ENCODE peak calls at places on chromosome 16, in six cellular contexts. P is kidney, W is left ventricle myocardium inferior, D is gastrocnemius medialis, T is pancreas, F is astrocyte of the cerebellum. A is an unnamed sample.

GRCh38 chr16:27195941-27196595 is 7.3 kb upstream of the KDM8 start:
- DNase-seq in D (no peak), T (no peak), P (no peak), F (no peak), W (no peak), A (no peak)

GRCh38 chr16:89194340-89195311 is 5.7 kb downstream of the SLC22A31 start:
- DNase-seq in F (no peak), T (peak; percentile 17), D (no peak), W (no peak), P (peak; percentile 76), A (no peak)

GRCh38 chr16:89619880-89620279 is 6.4 kb downstream of the DPEP1 start:
- DNase-seq in W (no peak), D (no peak), F (no peak), P (peak; percentile 91), T (no peak), A (no peak)

GRCh38 chr16:20409398-20410152 is at the start of gene ACSM5:
- DNase-seq in P (peak; percentile 82), D (peak; percentile 65), T (peak; percentile 45), F (no peak), W (peak; percentile 56), A (no peak)

GRCh38 chr16:54655171-54655590 is 275.5 kb upstream of the IRX5 start:
- DNase-seq in W (peak; percentile 29), F (peak; percentile 43), P (no peak), D (no peak), T (no peak), A (no peak)

GRCh38 chr16:2025878-2026460 is 733 bp upstream of the NHERF2 start:
- DNase-seq in T (no peak), D (no peak), F (no peak), P (peak; percentile 73), W (no peak), A (no peak)

GRCh38 chr16:3058173-3059030 is 7.0 kb upstream of the IL32 start:
- DNase-seq in P (peak; percentile 88), W (peak; percentile 44), D (no peak), F (no peak), T (peak; percentile 67), A (no peak)

GRCh38 chr16:17392857-17393421 is 77.8 kb downstream of the XYLT1 start:
- DNase-seq in F (no peak), T (no peak), P (no peak), D (no peak), W (no peak), A (no peak)

GRCh38 chr16:89270666-89271345 is 53.3 kb downstream of the ZNF778 start:
- DNase-seq in W (no peak), D (no peak), F (no peak), P (peak; percentile 53), T (no peak), A (no peak)

GRCh38 chr16:21162661-21163151 is 4.2 kb downstream of the LDAF1 start:
- DNase-seq in W (peak; percentile 62), F (peak; percentile 40), P (no peak), D (no peak), T (no peak), A (no peak)

GRCh38 chr16:84774810-84775209 is 45.0 kb upstream of the CRISPLD2 start:
- DNase-seq in T (no peak), W (no peak), P (no peak), D (peak; percentile 76), F (peak; percentile 53), A (peak; percentile 68)

GRCh38 chr16:24748242-24748641 is 18.8 kb downstream of the TNRC6A start:
- DNase-seq in T (no peak), D (peak; percentile 83), W (no peak), P (no peak), F (peak; percentile 92), A (peak; percentile 72)

GRCh38 chr16:70428178-70428998 is 10.5 kb downstream of the ST3GAL2 start:
- DNase-seq in F (peak; percentile 82), T (peak; percentile 98), P (peak; percentile 98), W (peak; percentile 97), D (peak; percentile 98), A (peak; percentile 71)

GRCh38 chr16:48526058-48526957 is 83.7 kb downstream of the N4BP1 start:
- DNase-seq in W (no peak), F (no peak), T (no peak), D (no peak), P (peak; percentile 49), A (no peak)

GRCh38 chr16:88951989-88952388 is 25.0 kb downstream of the CBFA2T3 start:
- DNase-seq in F (no peak), D (no peak), P (no peak), W (no peak), T (no peak), A (no peak)

GRCh38 chr16:78311831-78312230 is 212.4 kb downstream of the WWOX start:
- DNase-seq in T (no peak), F (no peak), W (no peak), D (no peak), P (no peak), A (no peak)

GRCh38 chr16:72999541-73000019 is 48.3 kb downstream of the ZFHX3 start:
- DNase-seq in W (no peak), D (no peak), F (no peak), P (no peak), T (no peak), A (no peak)

GRCh38 chr16:27256861-27257260 is 11.7 kb downstream of the NSMCE1 start:
- DNase-seq in D (no peak), P (no peak), F (no peak), T (no peak), W (no peak), A (no peak)

GRCh38 chr16:23869052-23869451 is 33.3 kb downstream of the PRKCB start:
- DNase-seq in W (no peak), D (no peak), T (no peak), F (no peak), P (no peak), A (no peak)

GRCh38 chr16:23504076-23504452 is 6.2 kb downstream of the GGA2 start:
- DNase-seq in F (peak; percentile 90), D (peak; percentile 48), T (no peak), P (peak; percentile 4), W (no peak), A (peak; percentile 53)

GRCh38 chr16:68658258-68658973 is 13.3 kb downstream of the CDH3 start:
- DNase-seq in P (no peak), F (peak; percentile 32), D (no peak), W (no peak), T (no peak), A (peak; percentile 61)

GRCh38 chr16:50244504-50245416 is 21.6 kb upstream of the ADCY7 start:
- DNase-seq in P (no peak), W (no peak), F (no peak), D (no peak), T (no peak), A (no peak)

GRCh38 chr16:1859650-1860049 is 12.3 kb downstream of the MEIOB start:
- DNase-seq in T (no peak), P (no peak), D (no peak), W (no peak), F (no peak), A (no peak)

GRCh38 chr16:47150067-47150466 is 6.3 kb upstream of the NETO2 start:
- DNase-seq in F (no peak), W (no peak), P (no peak), D (no peak), T (no peak), A (no peak)

DNA sequence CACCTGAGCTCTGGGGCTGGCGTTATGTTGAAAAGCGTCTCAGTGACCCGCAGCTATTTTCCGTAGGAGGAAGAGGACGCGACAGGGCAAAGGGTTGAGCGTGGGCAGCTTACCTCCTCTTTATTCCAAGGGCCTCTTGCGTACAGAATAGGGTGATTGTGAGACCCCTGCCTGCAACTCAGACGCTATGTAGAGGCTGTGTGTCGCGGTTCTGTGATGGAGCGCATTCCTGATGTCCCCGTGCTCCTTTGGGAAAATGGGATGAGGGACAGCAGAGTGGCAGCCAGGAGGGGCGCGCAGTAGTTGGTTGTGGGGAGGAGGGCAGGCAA is 533 bp upstream of the CDH8 start:
- DNase-seq in P (no peak), T (no peak), W (no peak), F (no peak), D (no peak), A (no peak)
- H3K4me3 ChIP-seq in P (no peak overlapping the region), T (no peak overlapping the region), W (peak overlapping the region; percentile 62), F (peak overlapping the region; percentile 46), D (no peak overlapping the region), A (no peak overlapping the region)

GRCh38 chr16:74623214-74623842 is 16.4 kb upstream of the GLG1 start:
- DNase-seq in W (no peak), P (no peak), D (no peak), F (peak; percentile 45), T (no peak), A (no peak)
- TF ChIP-seq CTCF in W (peak; percentile 74), P (peak; percentile 60), D (peak; percentile 71), F (peak; percentile 59), T (peak; percentile 51), A (peak; percentile 57)

GRCh38 chr16:67429799-67430503 is 970 bp upstream of the HSD11B2 start:
- DNase-seq in P (peak; percentile 61), T (no peak), D (no peak), W (no peak), F (no peak), A (no peak)

GRCh38 chr16:67432491-67432890 is 1.6 kb downstream of the HSD11B2 start:
- DNase-seq in P (no peak), F (no peak), W (no peak), D (no peak), T (no peak), A (no peak)

GRCh38 chr16:67431805-67432476 is 1.0 kb downstream of the HSD11B2 start:
- DNase-seq in T (no peak), D (no peak), W (no peak), P (peak; percentile 72), F (no peak), A (no peak)

GRCh38 chr16:67430504-67431076 is 331 bp upstream of the HSD11B2 start:
- DNase-seq in W (peak; percentile 29), T (peak; percentile 63), D (no peak), P (peak; percentile 89), F (no peak), A (no peak)

DNA sequence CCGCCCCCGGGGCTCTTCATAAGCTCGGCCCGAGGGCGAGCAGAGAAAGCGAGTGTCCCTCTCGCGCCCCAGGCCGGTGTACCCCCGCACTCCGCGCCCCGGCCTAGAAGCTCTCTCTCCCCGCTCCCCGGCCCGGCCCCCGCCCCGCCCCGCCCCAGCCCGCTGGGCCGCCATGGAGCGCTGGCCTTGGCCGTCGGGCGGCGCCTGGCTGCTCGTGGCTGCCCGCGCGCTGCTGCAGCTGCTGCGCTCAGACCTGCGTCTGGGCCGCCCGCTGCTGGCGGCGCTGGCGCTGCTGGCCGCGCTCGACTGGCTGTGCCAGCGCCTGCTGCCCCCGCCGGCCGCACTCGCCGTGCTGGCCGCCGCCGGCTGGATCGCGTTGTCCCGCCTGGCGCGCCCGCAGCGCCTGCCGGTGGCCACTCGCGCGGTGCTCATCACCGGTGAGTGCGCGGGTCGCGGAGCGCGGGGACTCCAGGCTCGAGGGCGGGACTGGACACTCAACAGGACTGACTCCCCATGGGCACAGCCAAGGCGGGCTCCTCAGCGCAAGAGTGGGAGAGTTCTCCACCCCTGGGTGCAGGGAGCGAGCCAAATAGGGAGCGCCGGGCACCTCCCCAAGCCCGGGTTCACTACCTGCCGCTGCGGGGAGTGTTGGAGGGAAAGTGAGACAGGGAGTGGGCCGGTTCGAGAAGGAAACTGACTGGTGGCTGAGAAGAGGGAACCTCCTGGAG is at the start of gene HSD11B2:
- DNase-seq in F (no peak), T (peak; percentile 71), W (peak; percentile 55), P (peak; percentile 87), D (no peak), A (no peak)
- H3K4me3 ChIP-seq in F (peak within 1 kb of the TSS; percentile 20), T (peak within 1 kb of the TSS; percentile 30), W (peak within 1 kb of the TSS; percentile 66), P (peak within 1 kb of the TSS; percentile 70), D (peak within 1 kb of the TSS; percentile 45), A (peak within 1 kb of the TSS; percentile 35)

DNA sequence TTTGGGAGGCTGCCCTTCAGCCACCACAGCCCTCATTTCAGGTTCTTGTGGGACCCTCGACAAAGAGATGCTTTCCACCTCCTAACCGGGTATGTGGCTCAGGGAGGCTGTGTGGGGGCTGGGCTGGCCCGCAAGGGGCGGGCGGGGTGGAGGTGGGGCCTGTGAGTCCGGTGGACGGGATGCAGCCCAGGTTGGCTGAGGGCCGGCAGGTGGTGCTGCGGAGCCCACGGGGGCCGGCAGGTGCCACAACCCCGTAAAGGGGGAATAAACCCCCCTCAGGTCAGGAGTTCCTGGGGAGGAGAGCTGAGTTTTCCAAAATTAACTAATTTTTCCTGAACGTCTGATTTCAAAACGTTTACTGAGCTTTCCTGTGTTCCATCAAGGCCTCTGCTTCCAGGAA is 4.9 kb upstream of the CIAO3 start:
- DNase-seq in P (no peak), W (no peak), T (no peak), D (no peak), F (no peak), A (no peak)
- TF ChIP-seq CTCF in P (peak; percentile 38), W (no peak), T (peak; percentile 22), D (no peak), F (peak; percentile 20), A (peak; percentile 32)

A was measured in AG09309.